ENCODE peak calls at places on chromosomes 6 and 20, in four cellular contexts. One of them, this sample, is unnamed.

GRCh38 chr6:53746442-53747103 is 48.2 kb upstream of the LRRC1 start:
- DNase-seq in HepG2: peak
- DNase-seq in GM12878: no peak
- DNase-seq in HCT116: no peak
- DNase-seq in this sample: no peak

GRCh38 chr6:6575143-6575542 is 13.4 kb upstream of the LY86 start:
- DNase-seq in HepG2: no peak
- DNase-seq in GM12878: no peak
- DNase-seq in HCT116: no peak
- DNase-seq in this sample: no peak

GRCh38 chr6:158031445-158032353 is 50.0 kb downstream of the SYNJ2 start:
- DNase-seq in HepG2: no peak
- DNase-seq in GM12878: no peak
- DNase-seq in HCT116: peak
- DNase-seq in this sample: peak

GRCh38 chr6:84657486-84657885 is 106.9 kb downstream of the TBX18 start:
- DNase-seq in HepG2: no peak
- DNase-seq in GM12878: no peak
- DNase-seq in HCT116: no peak
- DNase-seq in this sample: no peak

GRCh38 chr6:168641455-168641854 is 200.5 kb downstream of the SMOC2 start:
- DNase-seq in HepG2: no peak
- DNase-seq in GM12878: no peak
- DNase-seq in HCT116: no peak
- DNase-seq in this sample: no peak

GRCh38 chr6:133741375-133741861 is 147.5 kb upstream of the TCF21 start:
- DNase-seq in HepG2: no peak
- DNase-seq in GM12878: no peak
- DNase-seq in HCT116: peak
- DNase-seq in this sample: no peak

GRCh38 chr6:84137051-84137375 is 90.4 kb downstream of the CEP162 start:
- DNase-seq in HepG2: no peak
- DNase-seq in GM12878: no peak
- DNase-seq in HCT116: peak
- DNase-seq in this sample: no peak

GRCh38 chr6:9224539-9224938 is 789.2 kb upstream of the SLC35B3 start:
- DNase-seq in HepG2: no peak
- DNase-seq in GM12878: no peak
- DNase-seq in HCT116: no peak
- DNase-seq in this sample: no peak

GRCh38 chr6:106309766-106310373 is 15.7 kb downstream of the ATG5 start:
- DNase-seq in HepG2: peak
- DNase-seq in GM12878: no peak
- DNase-seq in HCT116: peak
- DNase-seq in this sample: no peak

GRCh38 chr20:31698803-31699718 is 23.6 kb downstream of the BCL2L1 start:
- DNase-seq in HepG2: peak
- DNase-seq in GM12878: no peak
- DNase-seq in HCT116: peak
- DNase-seq in this sample: no peak

GRCh38 chr20:44688053-44688625 is 27.0 kb upstream of the CCN5 start:
- DNase-seq in HepG2: no peak
- DNase-seq in GM12878: no peak
- DNase-seq in HCT116: no peak
- DNase-seq in this sample: no peak

GRCh38 chr6:41780623-41781301 is at the start of gene PRICKLE4:
- DNase-seq in HepG2: no peak
- DNase-seq in GM12878: no peak
- DNase-seq in HCT116: no peak
- DNase-seq in this sample: peak

GRCh38 chr6:46882622-46883021 is 39.1 kb downstream of the ADGRF5 start:
- DNase-seq in HepG2: no peak
- DNase-seq in GM12878: no peak
- DNase-seq in HCT116: no peak
- DNase-seq in this sample: no peak

GRCh38 chr20:40472905-40473304 is 216.1 kb downstream of the MAFB start:
- DNase-seq in HepG2: no peak
- DNase-seq in GM12878: no peak
- DNase-seq in HCT116: no peak
- DNase-seq in this sample: no peak

GRCh38 chr6:117380298-117380697 is 45.4 kb downstream of the ROS1 start:
- DNase-seq in HepG2: no peak
- DNase-seq in GM12878: no peak
- DNase-seq in HCT116: no peak
- DNase-seq in this sample: no peak

GRCh38 chr20:62318411-62319345 is 15.9 kb downstream of the ADRM1 start:
- DNase-seq in HepG2: no peak
- DNase-seq in GM12878: no peak
- DNase-seq in HCT116: no peak
- DNase-seq in this sample: no peak

GRCh38 chr20:4383966-4384365 is 337.7 kb upstream of the PRND start:
- DNase-seq in HepG2: no peak
- DNase-seq in GM12878: no peak
- DNase-seq in HCT116: no peak
- DNase-seq in this sample: no peak

GRCh38 chr20:63854069-63854765 is 7.1 kb upstream of the ABHD16B start:
- DNase-seq in HepG2: no peak
- DNase-seq in GM12878: no peak
- DNase-seq in HCT116: no peak
- DNase-seq in this sample: peak

GRCh38 chr20:45629496-45630100 is at the start of gene WFDC10A:
- DNase-seq in HepG2: peak
- DNase-seq in GM12878: no peak
- DNase-seq in HCT116: peak
- DNase-seq in this sample: peak

GRCh38 chr20:59499863-59500262 is 104.5 kb upstream of the PHACTR3 start:
- DNase-seq in HepG2: no peak
- DNase-seq in GM12878: no peak
- DNase-seq in HCT116: no peak
- DNase-seq in this sample: no peak

GRCh38 chr20:44559302-44559701 is 23.1 kb upstream of the PKIG start:
- DNase-seq in HepG2: no peak
- DNase-seq in GM12878: no peak
- DNase-seq in HCT116: no peak
- DNase-seq in this sample: no peak

GRCh38 chr6:144360401-144360800 is 75.3 kb downstream of the UTRN start:
- DNase-seq in HepG2: no peak
- DNase-seq in GM12878: no peak
- DNase-seq in HCT116: no peak
- DNase-seq in this sample: no peak

GRCh38 chr6:96391776-96392175 is 129.8 kb upstream of the UFL1 start:
- DNase-seq in HepG2: no peak
- DNase-seq in GM12878: no peak
- DNase-seq in HCT116: no peak
- DNase-seq in this sample: peak

GRCh38 chr20:11549172-11550117 is 368.2 kb upstream of the BTBD3 start:
- DNase-seq in HepG2: no peak
- DNase-seq in GM12878: no peak
- DNase-seq in HCT116: no peak
- DNase-seq in this sample: no peak

GRCh38 chr20:24560571-24561485 is 91.4 kb downstream of the SYNDIG1 start:
- DNase-seq in HepG2: no peak
- DNase-seq in GM12878: no peak
- DNase-seq in HCT116: no peak
- DNase-seq in this sample: no peak

GRCh38 chr6:99608886-99609482 is 2.4 kb downstream of the PRDM13 start:
- DNase-seq in HepG2: no peak
- DNase-seq in GM12878: no peak
- DNase-seq in HCT116: no peak
- DNase-seq in this sample: no peak

GRCh38 chr6:141313986-141314385 is 818.7 kb upstream of the GJE1 start:
- DNase-seq in HepG2: peak
- DNase-seq in GM12878: no peak
- DNase-seq in HCT116: no peak
- DNase-seq in this sample: no peak

GRCh38 chr20:58044286-58044685 is 184.2 kb downstream of the ANKRD60 start:
- DNase-seq in HepG2: no peak
- DNase-seq in GM12878: no peak
- DNase-seq in HCT116: no peak
- DNase-seq in this sample: no peak

DNA sequence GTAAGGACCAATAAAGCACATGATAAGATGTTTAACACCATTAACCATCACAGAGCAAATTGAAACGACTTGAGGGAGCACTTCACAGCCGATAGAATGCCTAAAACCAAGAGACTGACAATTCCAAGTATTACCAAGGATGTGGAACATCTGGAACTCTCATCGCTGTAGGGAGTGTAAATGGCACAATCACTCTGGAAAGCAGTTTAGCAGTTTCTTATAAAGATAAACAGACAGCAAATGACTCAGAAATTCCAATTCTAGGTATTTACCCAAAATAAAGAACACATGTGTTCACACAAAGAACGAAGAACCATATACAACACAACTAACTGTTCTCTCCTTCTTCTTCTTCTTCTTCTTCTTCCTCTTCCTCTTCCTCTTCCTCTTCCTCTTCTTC is 8.5 kb upstream of the UBD start:
- DNase-seq in HepG2: no peak
- DNase-seq in GM12878: no peak
- DNase-seq in HCT116: no peak
- DNase-seq in this sample: no peak
- TF ChIP-seq ZBTB33 in HepG2: no peak
- TF ChIP-seq ZBTB33 in GM12878: no peak
- TF ChIP-seq ZBTB33 in HCT116: no peak
- TF ChIP-seq ZBTB33 in this sample: no peak

DNA sequence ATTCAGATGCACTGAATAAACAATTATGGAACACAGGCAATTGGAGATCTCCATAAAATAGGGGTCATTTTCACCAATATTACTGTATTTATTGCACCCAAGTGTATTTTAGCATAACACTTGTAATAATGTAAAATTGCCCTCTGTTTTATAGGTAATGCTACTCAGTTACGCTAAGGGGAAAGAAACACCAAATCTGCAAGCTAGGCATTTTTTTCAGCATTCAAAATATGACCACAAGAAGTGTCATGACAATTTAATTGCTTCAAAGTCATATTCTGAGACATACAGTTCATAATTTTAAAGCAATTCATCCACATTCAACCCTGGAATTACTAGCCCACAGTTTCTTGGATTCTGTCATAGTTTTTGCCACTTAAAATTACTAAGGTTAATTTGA is 643.2 kb upstream of the NOX3 start:
- DNase-seq in HepG2: no peak
- DNase-seq in GM12878: no peak
- DNase-seq in HCT116: no peak
- DNase-seq in this sample: no peak
- TF ChIP-seq JUND in HepG2: no peak
- TF ChIP-seq JUND in GM12878: no peak
- TF ChIP-seq JUND in HCT116: no peak
- TF ChIP-seq JUND in this sample: no peak

GRCh38 chr6:107800564-107801164 is 23.4 kb downstream of the SCML4 start:
- DNase-seq in HepG2: peak
- DNase-seq in GM12878: no peak
- DNase-seq in HCT116: no peak
- DNase-seq in this sample: no peak
- TF ChIP-seq SIN3A in HepG2: no peak
- TF ChIP-seq SIN3A in GM12878: no peak
- TF ChIP-seq SIN3A in HCT116: no peak
- TF ChIP-seq SIN3A in this sample: no peak

DNA sequence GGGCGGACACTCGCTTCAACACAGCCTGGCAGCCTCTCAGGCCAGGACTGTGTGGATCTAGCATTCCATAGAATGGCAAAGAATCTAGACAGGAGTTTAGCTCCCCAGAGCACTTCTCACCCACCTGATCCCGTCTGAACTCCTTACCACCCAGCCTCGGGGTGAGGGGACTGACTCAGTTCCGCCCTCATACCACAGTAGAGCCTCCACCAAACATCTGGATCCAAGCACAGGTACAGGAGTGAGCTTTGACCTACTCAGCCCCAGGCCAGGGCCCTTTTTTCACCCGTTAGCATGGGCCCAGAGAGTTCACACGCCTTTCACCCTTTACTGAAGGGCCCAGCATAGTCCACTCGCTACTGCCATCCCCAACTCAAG is 715 bp downstream of the PSMF1 start:
- DNase-seq in HepG2: peak
- DNase-seq in GM12878: no peak
- DNase-seq in HCT116: no peak
- DNase-seq in this sample: no peak
- TF ChIP-seq ZBTB33 in HepG2: no peak
- TF ChIP-seq ZBTB33 in GM12878: no peak
- TF ChIP-seq ZBTB33 in HCT116: no peak
- TF ChIP-seq ZBTB33 in this sample: no peak

GRCh38 chr6:108768176-108768555 is 80.1 kb upstream of the ARMC2 start:
- DNase-seq in HepG2: no peak
- DNase-seq in GM12878: no peak
- DNase-seq in HCT116: no peak
- DNase-seq in this sample: no peak

GRCh38 chr6:108767418-108768175 is 80.6 kb upstream of the ARMC2 start:
- DNase-seq in HepG2: no peak
- DNase-seq in GM12878: no peak
- DNase-seq in HCT116: no peak
- DNase-seq in this sample: no peak

GRCh38 chr6:108766886-108767285 is 81.3 kb upstream of the ARMC2 start:
- DNase-seq in HepG2: no peak
- DNase-seq in GM12878: no peak
- DNase-seq in HCT116: no peak
- DNase-seq in this sample: no peak

GRCh38 chr6:108765495-108765894 is 82.7 kb upstream of the ARMC2 start:
- DNase-seq in HepG2: peak
- DNase-seq in GM12878: no peak
- DNase-seq in HCT116: no peak
- DNase-seq in this sample: no peak

DNA sequence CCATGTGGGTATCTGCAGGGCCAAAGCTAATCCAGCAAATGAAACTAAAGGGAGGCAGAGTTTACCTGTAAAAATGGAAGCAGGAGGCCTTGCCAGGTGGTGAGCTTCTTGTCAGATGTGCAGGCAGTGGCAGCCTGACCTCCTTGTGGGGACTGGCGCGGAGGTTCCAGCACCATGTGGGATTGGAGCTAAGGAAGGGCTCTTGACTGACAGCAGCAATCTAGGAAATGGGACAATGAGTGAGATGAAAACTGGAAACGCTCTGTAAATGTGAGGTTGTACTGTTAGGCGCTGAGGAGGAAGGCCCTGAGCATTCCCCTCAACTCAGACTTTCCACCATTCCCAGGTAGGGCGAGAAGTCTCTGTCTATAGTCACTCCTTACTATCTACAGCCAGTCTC is 81.8 kb upstream of the ARMC2 start:
- DNase-seq in HepG2: no peak
- DNase-seq in GM12878: no peak
- DNase-seq in HCT116: no peak
- DNase-seq in this sample: no peak
- TF ChIP-seq JUND in HepG2: no peak
- TF ChIP-seq JUND in GM12878: no peak
- TF ChIP-seq JUND in HCT116: no peak
- TF ChIP-seq JUND in this sample: no peak

DNA sequence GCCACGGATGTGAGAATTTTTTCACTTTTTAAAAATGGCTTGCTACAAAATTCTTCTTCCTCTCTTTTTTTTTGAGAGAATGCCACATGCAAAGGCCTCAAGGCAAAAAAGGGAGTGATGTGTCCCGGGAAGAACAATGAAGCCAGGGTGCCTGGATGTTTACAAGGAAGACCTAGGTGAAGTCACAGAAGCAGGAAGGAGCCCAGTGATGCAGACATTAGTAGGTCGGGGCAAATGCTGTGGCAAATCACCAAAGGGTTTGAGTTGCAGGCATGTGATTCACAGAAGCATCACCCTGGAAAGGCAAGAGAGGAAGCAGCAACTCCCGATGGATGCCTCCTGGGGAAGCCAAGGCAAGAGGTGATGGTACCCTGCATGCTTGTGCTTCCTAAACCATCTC is 46.8 kb downstream of the FARS2 start:
- DNase-seq in HepG2: no peak
- DNase-seq in GM12878: no peak
- DNase-seq in HCT116: no peak
- DNase-seq in this sample: no peak
- TF ChIP-seq SIN3A in HepG2: no peak
- TF ChIP-seq SIN3A in GM12878: no peak
- TF ChIP-seq SIN3A in HCT116: no peak
- TF ChIP-seq SIN3A in this sample: no peak

This sample was measured in SK-N-SH.